ENCODE peak calls at places on chromosomes 4 and X, in six cellular contexts. X is OCI-LY7; I is tibial nerve; Q is upper lobe of left lung; W is effector memory CD4-positive, alpha-beta T cell; G is H1. T is an unnamed sample.

GRCh38 chrX:71224098-71224708 is 1.2 kb downstream of the GJB1 start:
- DNase-seq in I (no peak), X (no peak), W (no peak), Q (no peak), G (no peak), T (no peak)

GRCh38 chr4:122083356-122083755 is 68.8 kb upstream of the BLTP1 start:
- DNase-seq in I (no peak), Q (no peak), W (no peak), X (no peak), G (no peak), T (no peak)

GRCh38 chrX:9476810-9477575 is 12.1 kb downstream of the TBL1X start:
- DNase-seq in X (no peak), I (no peak), Q (no peak), G (no peak), W (no peak), T (no peak)

GRCh38 chr4:19675172-19675811 is 576.4 kb upstream of the SLIT2 start:
- DNase-seq in G (no peak), W (no peak), I (no peak), Q (no peak), X (peak; percentile 79), T (no peak)

GRCh38 chr4:25823632-25824031 is 39.2 kb downstream of the SEL1L3 start:
- DNase-seq in W (no peak), I (no peak), X (no peak), G (no peak), Q (no peak), T (no peak)

GRCh38 chr4:128565565-128566186 is 243.8 kb upstream of the JADE1 start:
- DNase-seq in I (no peak), Q (peak; percentile 41), X (peak; percentile 33), G (peak; percentile 80), W (no peak), T (peak; percentile 77)

GRCh38 chr4:99809326-99809725 is 7.3 kb upstream of the DAPP1 start:
- DNase-seq in I (no peak), W (no peak), G (no peak), X (peak; percentile 75), Q (no peak), T (no peak)

GRCh38 chr4:126851391-126851790 is 781.4 kb upstream of the INTU start:
- DNase-seq in I (no peak), X (no peak), Q (no peak), W (no peak), G (no peak), T (no peak)

GRCh38 chr4:168388890-168389289 is 70.3 kb upstream of the DDX60 start:
- DNase-seq in W (no peak), G (no peak), I (no peak), X (no peak), Q (no peak), T (no peak)

GRCh38 chrX:67544281-67544680 is 460 bp downstream of the AR start:
- DNase-seq in I (no peak), X (no peak), W (no peak), Q (no peak), G (no peak), T (no peak)

GRCh38 chrX:117752745-117753144 is 363.9 kb downstream of the KLHL13 start:
- DNase-seq in I (no peak), X (no peak), W (no peak), Q (no peak), G (no peak), T (no peak)

GRCh38 chr4:170652571-170652970 is 562.8 kb upstream of the AADAT start:
- DNase-seq in G (no peak), I (no peak), W (no peak), Q (no peak), X (no peak), T (no peak)

GRCh38 chr4:186714006-186714675 is 9.5 kb downstream of the FAT1 start:
- DNase-seq in G (no peak), W (no peak), X (no peak), Q (no peak), I (no peak), T (no peak)

GRCh38 chr4:120749445-120750151 is 172.9 kb downstream of the PRDM5 start:
- DNase-seq in G (no peak), X (peak; percentile 98), W (no peak), I (no peak), Q (no peak), T (no peak)

GRCh38 chrX:47361538-47362511 is 8.6 kb upstream of the ZNF157 start:
- DNase-seq in Q (peak; percentile 85), I (peak; percentile 50), G (peak; percentile 62), W (no peak), X (peak; percentile 93), T (peak; percentile 72)

GRCh38 chr4:41575207-41575606 is 37.2 kb downstream of the LIMCH1 start:
- DNase-seq in G (no peak), W (no peak), Q (no peak), I (no peak), X (no peak), T (no peak)

GRCh38 chr4:84493092-84493850 is 5.8 kb downstream of the NKX6-1 start:
- DNase-seq in I (no peak), G (peak; percentile 80), X (no peak), Q (no peak), W (no peak), T (no peak)

GRCh38 chrX:9429767-9430166 is 35.1 kb upstream of the TBL1X start:
- DNase-seq in X (no peak), W (no peak), I (no peak), G (no peak), Q (no peak), T (no peak)

GRCh38 chr4:105550641-105551040 is 1.8 kb upstream of the ARHGEF38 start:
- DNase-seq in Q (no peak), G (no peak), W (no peak), X (no peak), I (no peak), T (no peak)

GRCh38 chrX:26788402-26788998 is 572.5 kb downstream of the MAGEB5 start:
- DNase-seq in G (no peak), X (no peak), I (no peak), Q (no peak), W (no peak), T (no peak)

GRCh38 chr4:168840988-168841681 is 168.9 kb downstream of the CBR4 start:
- DNase-seq in W (no peak), I (no peak), G (no peak), X (no peak), Q (no peak), T (no peak)

GRCh38 chrX:74178536-74178935 is 125.4 kb upstream of the ZCCHC13 start:
- DNase-seq in Q (no peak), I (no peak), W (no peak), G (peak; percentile 46), X (no peak), T (peak; percentile 11)

GRCh38 chr4:16078195-16078756 is 5.5 kb downstream of the PROM1 start:
- DNase-seq in X (no peak), W (no peak), Q (no peak), G (no peak), I (no peak), T (no peak)

GRCh38 chr4:23875317-23875716 is 14.5 kb downstream of the PPARGC1A start:
- DNase-seq in G (no peak), Q (no peak), I (no peak), X (no peak), W (no peak), T (no peak)

GRCh38 chrX:130575831-130576404 is 174.1 kb downstream of the RBMX2 start:
- DNase-seq in I (peak; percentile 11), W (no peak), X (peak; percentile 31), Q (peak; percentile 28), G (peak; percentile 43), T (peak; percentile 4)

GRCh38 chr4:120753854-120754253 is 168.7 kb downstream of the PRDM5 start:
- DNase-seq in X (peak; percentile 42), W (no peak), I (no peak), G (no peak), Q (no peak), T (no peak)

GRCh38 chrX:70479970-70480659 is 35.5 kb downstream of the DLG3 start:
- DNase-seq in G (no peak), I (no peak), X (no peak), Q (no peak), W (no peak), T (no peak)

GRCh38 chrX:150291014-150291413 is 72.1 kb upstream of the MAMLD1 start:
- DNase-seq in Q (no peak), G (no peak), I (no peak), X (no peak), W (no peak), T (no peak)

GRCh38 chr4:122665148-122665547 is 44.3 kb upstream of the IL21 start:
- DNase-seq in W (no peak), I (no peak), G (no peak), X (no peak), Q (no peak), T (no peak)

GRCh38 chr4:134200811-134201215 is 776 bp downstream of the PABPC4L start:
- DNase-seq in G (no peak), Q (no peak), X (no peak), W (no peak), I (no peak), T (no peak)
- H3K27ac ChIP-seq in G (no peak overlapping the region), Q (no peak overlapping the region), X (no peak overlapping the region), W (no peak overlapping the region), I (peak overlapping the region; percentile 81), T (no peak overlapping the region)

DNA sequence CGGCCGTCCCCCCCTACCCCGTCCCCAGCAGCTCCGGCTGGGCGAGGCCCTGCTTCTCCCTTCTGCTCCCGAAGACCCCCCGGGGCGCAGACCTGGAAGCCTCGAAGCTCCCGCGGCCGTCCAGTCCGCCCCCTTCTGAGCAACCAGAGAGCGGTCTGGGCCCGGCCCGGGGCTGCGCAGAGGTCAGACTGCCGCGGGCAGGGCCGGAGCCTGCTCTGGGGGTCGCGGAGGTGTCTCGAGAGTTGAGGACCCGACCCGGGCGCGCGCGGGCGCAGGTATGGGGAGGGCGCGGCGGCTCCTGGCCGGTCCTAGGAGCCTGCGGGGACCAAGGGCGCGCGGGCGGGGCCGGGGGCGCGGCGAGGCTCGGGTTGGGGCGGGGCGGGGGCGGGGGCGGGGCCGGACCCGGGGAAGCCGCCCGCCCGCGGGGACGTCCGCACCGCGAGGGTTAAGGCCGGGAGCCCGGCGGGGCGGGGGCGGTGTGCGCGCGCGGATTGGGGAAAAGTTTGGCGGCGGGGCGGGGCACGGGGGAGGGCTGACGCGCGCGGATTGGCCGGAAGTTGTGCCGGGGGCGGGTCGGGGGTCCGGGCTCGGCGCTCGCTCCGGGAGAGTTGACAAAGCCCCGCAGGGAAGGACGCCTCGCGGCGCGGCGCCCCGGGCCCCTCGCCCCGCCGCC is at the start of gene FGFRL1:
- DNase-seq in Q (peak; percentile 89), X (peak; percentile 85), W (peak; percentile 87), G (peak; percentile 91), I (peak; percentile 83), T (no peak)
- H3K4me1 ChIP-seq in Q (peaks cover 30% of the 10 kb centered on the region), X (peaks cover 29% of the 10 kb centered on the region), W (peaks cover 19% of the 10 kb centered on the region), G (peaks cover 12% of the 10 kb centered on the region), I (peaks cover 51% of the 10 kb centered on the region), T (peaks cover 5% of the 10 kb centered on the region)

GRCh38 chrX:44918722-44919121 is 45.7 kb downstream of the KDM6A start:
- DNase-seq in G (no peak), Q (no peak), I (no peak), X (no peak), W (no peak), T (no peak)
- H3K27ac ChIP-seq in G (no peak overlapping the region), Q (no peak overlapping the region), I (no peak overlapping the region), X (no peak overlapping the region), W (no peak overlapping the region), T (no peak overlapping the region)

GRCh38 chr4:57083107-57083506 is 27.1 kb downstream of the IGFBP7 start:
- DNase-seq in Q (no peak), G (no peak), X (no peak), I (no peak), W (no peak), T (no peak)
- H3K4me1 ChIP-seq in Q (peaks cover 17% of the 10 kb centered on the region), G (peaks cover 6% of the 10 kb centered on the region), X (no peaks in the 10 kb centered on the region), I (peaks cover 16% of the 10 kb centered on the region), W (no peaks in the 10 kb centered on the region), T (no peaks in the 10 kb centered on the region)

GRCh38 chr4:177487977-177488376 is 45.7 kb upstream of the AGA start:
- DNase-seq in W (no peak), G (no peak), I (no peak), Q (no peak), X (no peak), T (no peak)
- H3K27ac ChIP-seq in W (no peak overlapping the region), G (no peak overlapping the region), I (no peak overlapping the region), Q (no peak overlapping the region), X (no peak overlapping the region), T (no peak overlapping the region)